ENCODE peak calls at places on chromosome 2, in nine cellular contexts. G is stimulated activated CD8-positive, alpha-beta memory T cell treated with anti-CD3 and anti-CD28 coated beads, Interleukin-15, amount 100 ng/mL, for 4 hours; Y is pancreas; F is ascending aorta; N is activated CD4-positive, alpha-beta T cell treated with anti-CD3 and anti-CD28 coated beads for 4 hours; T is AG09309; U is HuH-7; K is suprapubic skin; P is C1 segment of cervical spinal cord. A is an unnamed sample.

GRCh38 chr2:127107622-127107999 is 657 bp upstream of the BIN1 start:
- DNase-seq in G (no peak), Y (no peak), F (peak), N (no peak), T (no peak), U (peak), K (peak), P (no peak), A (no peak)

GRCh38 chr2:164606557-164606956 is 14.7 kb downstream of the GRB14 start:
- DNase-seq in G (no peak), Y (no peak), F (no peak), N (no peak), T (peak), U (no peak), K (no peak), P (no peak), A (no peak)

GRCh38 chr2:25557179-25558036 is 116.0 kb downstream of the DTNB start:
- DNase-seq in G (no peak), Y (no peak), F (no peak), N (no peak), T (no peak), U (no peak), K (no peak), P (no peak), A (no peak)

GRCh38 chr2:75482398-75482797 is 78.3 kb downstream of the EVA1A start:
- DNase-seq in G (no peak), Y (no peak), F (no peak), N (no peak), T (no peak), U (no peak), K (no peak), P (no peak), A (no peak)

GRCh38 chr2:27095745-27096651 is 9.4 kb downstream of the KHK start:
- DNase-seq in G (no peak), Y (peak), F (no peak), N (peak), T (no peak), U (peak), K (no peak), P (no peak), A (peak)

GRCh38 chr2:119282966-119283511 is 59.4 kb downstream of the STEAP3 start:
- DNase-seq in G (no peak), Y (peak), F (no peak), N (no peak), T (no peak), U (no peak), K (no peak), P (no peak), A (peak)

GRCh38 chr2:143477724-143478443 is 348.7 kb downstream of the ARHGAP15 start:
- DNase-seq in G (no peak), Y (no peak), F (no peak), N (no peak), T (no peak), U (no peak), K (no peak), P (no peak), A (no peak)

GRCh38 chr2:139165599-139165998 is 385.4 kb upstream of the NXPH2 start:
- DNase-seq in G (no peak), Y (no peak), F (no peak), N (no peak), T (no peak), U (no peak), K (no peak), P (no peak), A (no peak)

GRCh38 chr2:96247009-96247408 is 18.8 kb downstream of the TMEM127 start:
- DNase-seq in G (no peak), Y (no peak), F (no peak), N (no peak), T (no peak), U (no peak), K (no peak), P (no peak), A (peak)

GRCh38 chr2:102057502-102058292 is 65.9 kb downstream of the IL1R2 start:
- DNase-seq in G (no peak), Y (no peak), F (no peak), N (no peak), T (no peak), U (no peak), K (no peak), P (no peak), A (no peak)

GRCh38 chr2:41668529-41668928 is 379.3 kb upstream of the PKDCC start:
- DNase-seq in G (no peak), Y (no peak), F (no peak), N (no peak), T (no peak), U (no peak), K (no peak), P (no peak), A (no peak)

GRCh38 chr2:220779918-220780317 is 792.2 kb downstream of the EPHA4 start:
- DNase-seq in G (no peak), Y (no peak), F (no peak), N (no peak), T (peak), U (no peak), K (no peak), P (no peak), A (no peak)

GRCh38 chr2:4049463-4049862 is 346.1 kb downstream of the DCDC2C start:
- DNase-seq in G (no peak), Y (no peak), F (no peak), N (no peak), T (no peak), U (no peak), K (no peak), P (no peak), A (no peak)

GRCh38 chr2:229800997-229801754 is 86.8 kb upstream of the DNER start:
- DNase-seq in G (peak), Y (peak), F (peak), N (peak), T (no peak), U (peak), K (no peak), P (no peak), A (peak)

GRCh38 chr2:17646096-17646554 is 105.6 kb downstream of the VSNL1 start:
- DNase-seq in G (no peak), Y (peak), F (no peak), N (peak), T (peak), U (peak), K (no peak), P (no peak), A (peak)

GRCh38 chr2:161373939-161374338 is 42.2 kb upstream of the TBR1 start:
- DNase-seq in G (no peak), Y (no peak), F (no peak), N (no peak), T (peak), U (no peak), K (no peak), P (no peak), A (no peak)

A was measured in gastrocnemius medialis.